ENCODE peak calls at places on chromosomes 11 and 22, in nine cellular contexts. W is renal cortical epithelial cell; G is M059J; T is stimulated activated CD4-positive, alpha-beta T cell treated with anti-CD3 and anti-CD28 coated beads, Interleukin-12 subunit alpha, Interleukin-12 subunit beta, amount 100 ng/mL, for 24 hours; M is activated CD4-positive, alpha-beta T cell treated with anti-CD3 and anti-CD28 coated beads, Interleukin-2, amount 50 U/mL, for 4 hours; N is smooth muscle cell of the brain vasculature; C is breast epithelium; A is suprapubic skin; O is GDM1. U is an unnamed sample.

GRCh38 chr11:108551653-108552462 is 41.7 kb downstream of the EXPH5 start:
- DNase-seq in A (no peak), C (no peak), G (no peak), N (no peak), M (no peak), T (no peak), W (no peak), O (no peak), U (no peak)

GRCh38 chr11:101975734-101976133 is 59.4 kb upstream of the ANGPTL5 start:
- DNase-seq in M (no peak), T (no peak), C (no peak), A (no peak), G (no peak), W (no peak), O (no peak), N (no peak), U (no peak)

GRCh38 chr11:114447444-114447843 is 8.2 kb downstream of the REXO2 start:
- DNase-seq in O (no peak), N (no peak), T (no peak), A (no peak), M (no peak), C (no peak), W (no peak), G (no peak), U (no peak)

GRCh38 chr11:69054397-69055211 is 5.9 kb downstream of the TPCN2 start:
- DNase-seq in O (no peak), T (no peak), W (no peak), M (no peak), A (no peak), G (no peak), C (no peak), N (no peak), U (no peak)

GRCh38 chr11:5204787-5205186 is 4.3 kb upstream of the OR51V1 start:
- DNase-seq in T (no peak), N (peak; percentile 44), W (peak; percentile 73), A (no peak), G (peak; percentile 80), C (no peak), O (peak; percentile 52), M (no peak), U (peak; percentile 2)

GRCh38 chr11:111162306-111162705 is 83.2 kb upstream of the POU2AF2 start:
- DNase-seq in A (no peak), O (no peak), G (peak; percentile 12), C (no peak), T (no peak), N (no peak), M (no peak), W (peak; percentile 4), U (no peak)

GRCh38 chr11:64448599-64449380 is 89.8 kb downstream of the RPS6KA4 start:
- DNase-seq in A (peak; percentile 82), C (peak; percentile 73), M (peak; percentile 65), O (peak; percentile 78), W (peak; percentile 30), N (peak; percentile 26), G (peak; percentile 75), T (peak; percentile 74), U (peak; percentile 48)

GRCh38 chr22:26588749-26589366 is 1.1 kb downstream of the TPST2 start:
- DNase-seq in O (no peak), W (no peak), N (no peak), M (no peak), A (no peak), T (no peak), C (no peak), G (no peak), U (no peak)

GRCh38 chr11:118435233-118435892 is 929 bp upstream of the KMT2A start:
- DNase-seq in T (peak; percentile 60), O (peak; percentile 85), N (no peak), G (peak; percentile 70), A (peak; percentile 72), C (no peak), W (no peak), M (peak; percentile 37), U (peak; percentile 96)

GRCh38 chr11:1123970-1124369 is 33.8 kb upstream of the MUC5AC start:
- DNase-seq in N (no peak), T (no peak), C (no peak), M (no peak), W (no peak), O (no peak), A (no peak), G (no peak), U (no peak)

GRCh38 chr22:36419177-36419911 is 31.6 kb upstream of the MYH9 start:
- DNase-seq in T (no peak), N (no peak), G (peak; percentile 67), A (no peak), O (no peak), C (no peak), M (no peak), W (peak; percentile 50), U (no peak)

GRCh38 chr11:1458340-1459218 is 28.0 kb downstream of the MOB2 start:
- DNase-seq in N (no peak), W (no peak), O (no peak), G (no peak), A (no peak), M (no peak), C (no peak), T (no peak), U (no peak)